ENCODE peak calls at places on chromosomes 7 and 10, in four cellular contexts. One of them, this sample, is unnamed.
A peak's percentile ranks its signal among the peaks of the same experiment; 100 is the strongest.

GRCh38 chr10:78964952-78965633 is 103.7 kb upstream of the ZMIZ1 start:
- DNase-seq in dorsolateral prefrontal cortex: peak; percentile 90
- DNase-seq in cardiac septum: no peak
- DNase-seq in cardiac fibroblast: peak; percentile 19
- DNase-seq in this sample: no peak

GRCh38 chr7:102864958-102865357 is 47.8 kb upstream of the LRRC17 start:
- DNase-seq in cardiac fibroblast: no peak
- DNase-seq in dorsolateral prefrontal cortex: no peak
- DNase-seq in cardiac septum: no peak
- DNase-seq in this sample: no peak

GRCh38 chr7:67406941-67407340 is 410.3 kb downstream of the TYW1 start:
- DNase-seq in cardiac fibroblast: no peak
- DNase-seq in dorsolateral prefrontal cortex: no peak
- DNase-seq in cardiac septum: no peak
- DNase-seq in this sample: peak; percentile 23

GRCh38 chr7:106418526-106418925 is 133.7 kb upstream of the NAMPT start:
- DNase-seq in cardiac fibroblast: peak; percentile 51
- DNase-seq in dorsolateral prefrontal cortex: no peak
- DNase-seq in cardiac septum: no peak
- DNase-seq in this sample: no peak

GRCh38 chr7:35968140-35968940 is 167.5 kb downstream of the SEPTIN7 start:
- DNase-seq in dorsolateral prefrontal cortex: no peak
- DNase-seq in cardiac septum: peak; percentile 62
- DNase-seq in cardiac fibroblast: no peak
- DNase-seq in this sample: no peak

GRCh38 chr10:68987611-68988010 is 992 bp upstream of the KIFBP start:
- DNase-seq in dorsolateral prefrontal cortex: no peak
- DNase-seq in cardiac fibroblast: no peak
- DNase-seq in cardiac septum: no peak
- DNase-seq in this sample: no peak

GRCh38 chr7:80517177-80517804 is 5.4 kb upstream of the GNAT3 start:
- DNase-seq in dorsolateral prefrontal cortex: no peak
- DNase-seq in cardiac fibroblast: no peak
- DNase-seq in cardiac septum: no peak
- DNase-seq in this sample: no peak

GRCh38 chr7:139396323-139396951 is 36.7 kb downstream of the LUC7L2 start:
- DNase-seq in cardiac septum: no peak
- DNase-seq in cardiac fibroblast: peak; percentile 50
- DNase-seq in dorsolateral prefrontal cortex: no peak
- DNase-seq in this sample: no peak

GRCh38 chr7:158651968-158652555 is 52.5 kb downstream of the NCAPG2 start:
- DNase-seq in cardiac septum: no peak
- DNase-seq in cardiac fibroblast: peak; percentile 19
- DNase-seq in dorsolateral prefrontal cortex: peak; percentile 61
- DNase-seq in this sample: no peak

GRCh38 chr10:102123223-102123622 is 3.1 kb upstream of the LDB1 start:
- DNase-seq in cardiac fibroblast: no peak
- DNase-seq in dorsolateral prefrontal cortex: no peak
- DNase-seq in cardiac septum: no peak
- DNase-seq in this sample: no peak

GRCh38 chr10:116671274-116671926 is 50.6 kb downstream of the PNLIPRP2 start:
- DNase-seq in cardiac fibroblast: peak; percentile 69
- DNase-seq in dorsolateral prefrontal cortex: no peak
- DNase-seq in cardiac septum: no peak
- DNase-seq in this sample: no peak

GRCh38 chr7:99267530-99268360 is 4.9 kb upstream of the MYH16 start:
- DNase-seq in dorsolateral prefrontal cortex: peak; percentile 80
- DNase-seq in cardiac fibroblast: peak; percentile 93
- DNase-seq in cardiac septum: no peak
- DNase-seq in this sample: no peak

GRCh38 chr7:158395780-158396214 is 191.8 kb downstream of the PTPRN2 start:
- DNase-seq in cardiac septum: no peak
- DNase-seq in dorsolateral prefrontal cortex: no peak
- DNase-seq in cardiac fibroblast: no peak
- DNase-seq in this sample: no peak

GRCh38 chr10:62183857-62184805 is 84.5 kb downstream of the RTKN2 start:
- DNase-seq in cardiac fibroblast: no peak
- DNase-seq in dorsolateral prefrontal cortex: no peak
- DNase-seq in cardiac septum: no peak
- DNase-seq in this sample: no peak

GRCh38 chr10:98038333-98038732 is 7.9 kb upstream of the CRTAC1 start:
- DNase-seq in cardiac septum: no peak
- DNase-seq in cardiac fibroblast: no peak
- DNase-seq in dorsolateral prefrontal cortex: no peak
- DNase-seq in this sample: no peak

GRCh38 chr10:128516180-128516579 is 390.0 kb upstream of the MKI67 start:
- DNase-seq in cardiac fibroblast: no peak
- DNase-seq in cardiac septum: peak; percentile 38
- DNase-seq in dorsolateral prefrontal cortex: no peak
- DNase-seq in this sample: no peak

GRCh38 chr7:99201027-99201426 is 6.9 kb downstream of the KPNA7 start:
- DNase-seq in cardiac septum: no peak
- DNase-seq in cardiac fibroblast: peak; percentile 90
- DNase-seq in dorsolateral prefrontal cortex: no peak
- DNase-seq in this sample: no peak

GRCh38 chr7:98294798-98295382 is 13.4 kb downstream of the BRI3 start:
- DNase-seq in dorsolateral prefrontal cortex: no peak
- DNase-seq in cardiac fibroblast: peak; percentile 57
- DNase-seq in cardiac septum: no peak
- DNase-seq in this sample: peak; percentile 72

GRCh38 chr10:28503114-28503513 is 29.8 kb upstream of the WAC start:
- DNase-seq in cardiac septum: no peak
- DNase-seq in dorsolateral prefrontal cortex: no peak
- DNase-seq in cardiac fibroblast: no peak
- DNase-seq in this sample: peak; percentile 22

GRCh38 chr7:20793258-20793657 is 6.6 kb upstream of the SP8 start:
- DNase-seq in cardiac septum: no peak
- DNase-seq in dorsolateral prefrontal cortex: no peak
- DNase-seq in cardiac fibroblast: no peak
- DNase-seq in this sample: no peak

GRCh38 chr10:104059364-104059763 is 26.3 kb downstream of the COL17A1 start:
- DNase-seq in cardiac fibroblast: no peak
- DNase-seq in dorsolateral prefrontal cortex: no peak
- DNase-seq in cardiac septum: no peak
- DNase-seq in this sample: no peak

GRCh38 chr10:43461950-43462349 is 25.0 kb downstream of the ZNF487 start:
- DNase-seq in cardiac fibroblast: peak; percentile 93
- DNase-seq in dorsolateral prefrontal cortex: no peak
- DNase-seq in cardiac septum: no peak
- DNase-seq in this sample: peak; percentile 85